ENCODE peak calls at places on chromosomes 11 and 22, in four cellular contexts. One of them, this sample, is unnamed.

GRCh38 chr11:15673408-15673811 is 558.7 kb downstream of the INSC start:
- DNase-seq in adipocyte: no peak
- DNase-seq in SW480: no peak
- DNase-seq in HS-27A: no peak
- DNase-seq in this sample: peak

GRCh38 chr11:111063711-111064110 is 181.8 kb upstream of the POU2AF2 start:
- DNase-seq in adipocyte: peak
- DNase-seq in HS-27A: no peak
- DNase-seq in SW480: no peak
- DNase-seq in this sample: no peak

GRCh38 chr11:27084407-27084985 is 43.9 kb downstream of the BBOX1 start:
- DNase-seq in SW480: no peak
- DNase-seq in adipocyte: peak
- DNase-seq in HS-27A: no peak
- DNase-seq in this sample: no peak

GRCh38 chr11:64360403-64360980 is 1.5 kb downstream of the RPS6KA4 start:
- DNase-seq in SW480: no peak
- DNase-seq in adipocyte: no peak
- DNase-seq in HS-27A: no peak
- DNase-seq in this sample: no peak

GRCh38 chr22:46734830-46735453 is 3.1 kb downstream of the CERK start:
- DNase-seq in adipocyte: no peak
- DNase-seq in SW480: no peak
- DNase-seq in HS-27A: no peak
- DNase-seq in this sample: no peak

GRCh38 chr22:46803031-46803880 is 40.8 kb downstream of the TBC1D22A start:
- DNase-seq in HS-27A: no peak
- DNase-seq in SW480: peak
- DNase-seq in adipocyte: peak
- DNase-seq in this sample: no peak

GRCh38 chr22:20228939-20229272 is 39.2 kb downstream of the RTN4R start:
- DNase-seq in HS-27A: no peak
- DNase-seq in adipocyte: no peak
- DNase-seq in SW480: no peak
- DNase-seq in this sample: no peak

GRCh38 chr11:63762662-63763505 is 5.7 kb downstream of the ZFTA start:
- DNase-seq in adipocyte: no peak
- DNase-seq in HS-27A: no peak
- DNase-seq in SW480: peak
- DNase-seq in this sample: no peak

GRCh38 chr11:38315151-38315550 is 1717.1 kb upstream of the RAG2 start:
- DNase-seq in HS-27A: no peak
- DNase-seq in adipocyte: no peak
- DNase-seq in SW480: no peak
- DNase-seq in this sample: no peak

GRCh38 chr22:23363683-23364082 is 183.4 kb downstream of the BCR start:
- DNase-seq in HS-27A: no peak
- DNase-seq in SW480: no peak
- DNase-seq in adipocyte: no peak
- DNase-seq in this sample: no peak

GRCh38 chr11:35144103-35144741 is 5.3 kb downstream of the CD44 start:
- DNase-seq in adipocyte: peak
- DNase-seq in HS-27A: peak
- DNase-seq in SW480: no peak
- DNase-seq in this sample: peak

GRCh38 chr11:133787379-133788103 is 57.8 kb downstream of the SPATA19 start:
- DNase-seq in HS-27A: no peak
- DNase-seq in SW480: no peak
- DNase-seq in adipocyte: no peak
- DNase-seq in this sample: no peak

GRCh38 chr22:42785706-42786499 is 65.2 kb upstream of the A4GALT start:
- DNase-seq in SW480: no peak
- DNase-seq in adipocyte: no peak
- DNase-seq in HS-27A: no peak
- DNase-seq in this sample: no peak

GRCh38 chr11:70567680-70568503 is 169.6 kb downstream of the CTTN start:
- DNase-seq in SW480: peak
- DNase-seq in adipocyte: peak
- DNase-seq in HS-27A: peak
- DNase-seq in this sample: no peak

GRCh38 chr11:104665631-104666030 is 232.6 kb downstream of the CASP12 start:
- DNase-seq in adipocyte: peak
- DNase-seq in SW480: no peak
- DNase-seq in HS-27A: no peak
- DNase-seq in this sample: no peak

GRCh38 chr11:70725272-70725671 is 326.9 kb downstream of the CTTN start:
- DNase-seq in adipocyte: no peak
- DNase-seq in HS-27A: no peak
- DNase-seq in SW480: no peak
- DNase-seq in this sample: no peak

GRCh38 chr11:57471496-57471895 is 11.2 kb downstream of the RTN4RL2 start:
- DNase-seq in SW480: no peak
- DNase-seq in adipocyte: no peak
- DNase-seq in HS-27A: no peak
- DNase-seq in this sample: no peak

GRCh38 chr11:119704849-119705248 is 24.2 kb downstream of the NECTIN1 start:
- DNase-seq in HS-27A: no peak
- DNase-seq in adipocyte: no peak
- DNase-seq in SW480: no peak
- DNase-seq in this sample: no peak

GRCh38 chr11:73359930-73360742 is 16.1 kb upstream of the RELT start:
- DNase-seq in adipocyte: no peak
- DNase-seq in HS-27A: no peak
- DNase-seq in SW480: no peak
- DNase-seq in this sample: no peak

GRCh38 chr11:8863838-8864237 is 47.2 kb upstream of the AKIP1 start:
- DNase-seq in SW480: no peak
- DNase-seq in adipocyte: peak
- DNase-seq in HS-27A: peak
- DNase-seq in this sample: peak

GRCh38 chr22:36335621-36336020 is 52.1 kb downstream of the MYH9 start:
- DNase-seq in adipocyte: no peak
- DNase-seq in SW480: no peak
- DNase-seq in HS-27A: no peak
- DNase-seq in this sample: no peak

GRCh38 chr11:102099755-102100154 is 10.5 kb upstream of the YAP1 start:
- DNase-seq in adipocyte: no peak
- DNase-seq in HS-27A: no peak
- DNase-seq in SW480: no peak
- DNase-seq in this sample: no peak

GRCh38 chr11:8291421-8292350 is 28.0 kb upstream of the LMO1 start:
- DNase-seq in adipocyte: no peak
- DNase-seq in HS-27A: no peak
- DNase-seq in SW480: no peak
- DNase-seq in this sample: no peak

GRCh38 chr11:130847517-130847916 is 68.8 kb downstream of the SNX19 start:
- DNase-seq in SW480: no peak
- DNase-seq in adipocyte: peak
- DNase-seq in HS-27A: peak
- DNase-seq in this sample: peak

GRCh38 chr11:19441752-19442553 is 201.2 kb upstream of the E2F8 start:
- DNase-seq in adipocyte: peak
- DNase-seq in SW480: peak
- DNase-seq in HS-27A: peak
- DNase-seq in this sample: peak

GRCh38 chr11:58498464-58498863 is 9.4 kb downstream of the OR5B21 start:
- DNase-seq in adipocyte: no peak
- DNase-seq in HS-27A: no peak
- DNase-seq in SW480: no peak
- DNase-seq in this sample: no peak

GRCh38 chr22:32413715-32414114 is 1.7 kb upstream of the RTCB start:
- DNase-seq in SW480: no peak
- DNase-seq in adipocyte: peak
- DNase-seq in HS-27A: no peak
- DNase-seq in this sample: no peak

GRCh38 chr11:35579557-35580396 is 38.5 kb upstream of the FJX1 start:
- DNase-seq in SW480: peak
- DNase-seq in HS-27A: no peak
- DNase-seq in adipocyte: peak
- DNase-seq in this sample: peak

GRCh38 chr11:58629857-58630256 is 7.4 kb downstream of the CNTF start:
- DNase-seq in adipocyte: peak
- DNase-seq in SW480: peak
- DNase-seq in HS-27A: no peak
- DNase-seq in this sample: no peak

GRCh38 chr11:78586452-78587046 is 11.9 kb upstream of the NARS2 start:
- DNase-seq in adipocyte: no peak
- DNase-seq in HS-27A: no peak
- DNase-seq in SW480: no peak
- DNase-seq in this sample: no peak

GRCh38 chr11:2748061-2748813 is 48.4 kb upstream of the KCNQ1OT1 start:
- DNase-seq in SW480: no peak
- DNase-seq in HS-27A: no peak
- DNase-seq in adipocyte: no peak
- DNase-seq in this sample: no peak